ENCODE peak calls at places on chromosomes 12 and 14, in four cellular contexts. One of them, this sample, is unnamed.

GRCh38 chr12:94875525-94875924 is 128.0 kb downstream of the NDUFA12 start:
- DNase-seq in transverse colon: no peak
- DNase-seq in AG08395: no peak
- DNase-seq in fibroblast of gingiva: no peak
- DNase-seq in this sample: no peak

GRCh38 chr14:53147893-53148292 is 5.2 kb downstream of the DDHD1 start:
- DNase-seq in transverse colon: no peak
- DNase-seq in AG08395: no peak
- DNase-seq in fibroblast of gingiva: no peak
- DNase-seq in this sample: no peak

GRCh38 chr14:66070542-66071319 is 415.4 kb upstream of the CCDC196 start:
- DNase-seq in transverse colon: peak
- DNase-seq in AG08395: peak
- DNase-seq in fibroblast of gingiva: no peak
- DNase-seq in this sample: no peak

GRCh38 chr12:53244337-53244736 is 12.3 kb upstream of the RARG start:
- DNase-seq in transverse colon: no peak
- DNase-seq in AG08395: no peak
- DNase-seq in fibroblast of gingiva: no peak
- DNase-seq in this sample: no peak

GRCh38 chr12:123608192-123608591 is 6.3 kb downstream of the DDX55 start:
- DNase-seq in transverse colon: no peak
- DNase-seq in AG08395: no peak
- DNase-seq in fibroblast of gingiva: no peak
- DNase-seq in this sample: no peak

GRCh38 chr14:24268225-24268624 is 3.2 kb downstream of the RABGGTA start:
- DNase-seq in transverse colon: no peak
- DNase-seq in AG08395: no peak
- DNase-seq in fibroblast of gingiva: no peak
- DNase-seq in this sample: no peak

GRCh38 chr12:122203968-122204828 is 689 bp downstream of the B3GNT4 start:
- DNase-seq in transverse colon: no peak
- DNase-seq in AG08395: no peak
- DNase-seq in fibroblast of gingiva: no peak
- DNase-seq in this sample: no peak

GRCh38 chr12:1926274-1926673 is 7.8 kb upstream of the CACNA2D4 start:
- DNase-seq in transverse colon: no peak
- DNase-seq in AG08395: no peak
- DNase-seq in fibroblast of gingiva: no peak
- DNase-seq in this sample: no peak

GRCh38 chr12:106764738-106765137 is 9.7 kb upstream of the RIC8B start:
- DNase-seq in transverse colon: no peak
- DNase-seq in AG08395: no peak
- DNase-seq in fibroblast of gingiva: peak
- DNase-seq in this sample: no peak

GRCh38 chr12:120381752-120382419 is 12.9 kb upstream of the MSI1 start:
- DNase-seq in transverse colon: no peak
- DNase-seq in AG08395: no peak
- DNase-seq in fibroblast of gingiva: peak
- DNase-seq in this sample: no peak

GRCh38 chr14:89417111-89417468 is at the start of gene FOXN3:
- DNase-seq in transverse colon: peak
- DNase-seq in AG08395: peak
- DNase-seq in fibroblast of gingiva: peak
- DNase-seq in this sample: peak

GRCh38 chr12:123132951-123133619 is 17.8 kb downstream of the PITPNM2 start:
- DNase-seq in transverse colon: no peak
- DNase-seq in AG08395: no peak
- DNase-seq in fibroblast of gingiva: no peak
- DNase-seq in this sample: no peak

GRCh38 chr12:51953011-51953568 is 1.6 kb downstream of the ACVR1B start:
- DNase-seq in transverse colon: no peak
- DNase-seq in AG08395: no peak
- DNase-seq in fibroblast of gingiva: no peak
- DNase-seq in this sample: no peak

GRCh38 chr12:12072064-12072760 is 1.5 kb downstream of the BCL2L14 start:
- DNase-seq in transverse colon: peak
- DNase-seq in AG08395: no peak
- DNase-seq in fibroblast of gingiva: no peak
- DNase-seq in this sample: no peak

This sample was measured in AG10803.